ENCODE peak calls at places on chromosome 12, in four cellular contexts. Z, Q, M and P are unnamed samples.

GRCh38 chr12:23855813-23856212 is 93.7 kb downstream of the SOX5 start:
- DNase-seq in Z (no peak), Q (peak), M (no peak), P (no peak)

GRCh38 chr12:97753332-97753731 is 290.7 kb downstream of the RMST start:
- DNase-seq in Z (no peak), Q (no peak), M (no peak), P (no peak)

GRCh38 chr12:120412421-120412820 is 25.5 kb upstream of the COX6A1 start:
- DNase-seq in Z (no peak), Q (no peak), M (no peak), P (no peak)

GRCh38 chr12:83114042-83114441 is 427.3 kb downstream of the TMTC2 start:
- DNase-seq in Z (no peak), Q (no peak), M (no peak), P (no peak)

GRCh38 chr12:92398565-92399309 is 253.1 kb upstream of the BTG1 start:
- DNase-seq in Z (no peak), Q (no peak), M (no peak), P (no peak)

GRCh38 chr12:42590324-42590934 is 883 bp upstream of the PRICKLE1 start:
- DNase-seq in Z (no peak), Q (no peak), M (no peak), P (peak)

GRCh38 chr12:57605308-57606015 is 838 bp downstream of the DTX3 start:
- DNase-seq in Z (no peak), Q (no peak), M (no peak), P (peak)

GRCh38 chr12:124445121-124445718 is 122.2 kb downstream of the NCOR2 start:
- DNase-seq in Z (no peak), Q (no peak), M (no peak), P (no peak)

GRCh38 chr12:120710805-120711296 is 593 bp downstream of the UNC119B start:
- DNase-seq in Z (peak), Q (no peak), M (no peak), P (peak)

GRCh38 chr12:32166510-32166909 is 59.9 kb downstream of the BICD1 start:
- DNase-seq in Z (no peak), Q (no peak), M (no peak), P (no peak)

GRCh38 chr12:79691299-79692248 is 810 bp upstream of the PAWR start:
- DNase-seq in Z (peak), Q (no peak), M (peak), P (peak)

GRCh38 chr12:85373045-85373444 is 93.0 kb downstream of the ALX1 start:
- DNase-seq in Z (no peak), Q (no peak), M (no peak), P (no peak)

GRCh38 chr12:66232258-66232657 is 43.2 kb downstream of the IRAK3 start:
- DNase-seq in Z (no peak), Q (no peak), M (no peak), P (no peak)

GRCh38 chr12:29088611-29089219 is 60.4 kb upstream of the FAR2 start:
- DNase-seq in Z (peak), Q (no peak), M (peak), P (peak)

GRCh38 chr12:109357032-109357431 is 9.3 kb downstream of the MYO1H start:
- DNase-seq in Z (no peak), Q (no peak), M (no peak), P (no peak)

GRCh38 chr12:118501489-118501888 is 125.1 kb downstream of the SUDS3 start:
- DNase-seq in Z (no peak), Q (no peak), M (no peak), P (no peak)

GRCh38 chr12:916712-917445 is 32.6 kb downstream of the RAD52 start:
- DNase-seq in Z (no peak), Q (no peak), M (no peak), P (no peak)

GRCh38 chr12:58575281-58575680 is 345.0 kb downstream of the LRIG3 start:
- DNase-seq in Z (no peak), Q (no peak), M (no peak), P (no peak)

GRCh38 chr12:100646896-100647295 is 73.4 kb downstream of the GAS2L3 start:
- DNase-seq in Z (no peak), Q (no peak), M (no peak), P (no peak)

GRCh38 chr12:59895161-59895785 is 299.4 kb downstream of the SLC16A7 start:
- DNase-seq in Z (no peak), Q (no peak), M (no peak), P (no peak)

GRCh38 chr12:20716037-20716436 is 20.9 kb downstream of the SLCO1C1 start:
- DNase-seq in Z (no peak), Q (no peak), M (no peak), P (no peak)
- TF ChIP-seq JUND in Z (no peak), Q (no peak), M (no peak), P (no peak)

DNA sequence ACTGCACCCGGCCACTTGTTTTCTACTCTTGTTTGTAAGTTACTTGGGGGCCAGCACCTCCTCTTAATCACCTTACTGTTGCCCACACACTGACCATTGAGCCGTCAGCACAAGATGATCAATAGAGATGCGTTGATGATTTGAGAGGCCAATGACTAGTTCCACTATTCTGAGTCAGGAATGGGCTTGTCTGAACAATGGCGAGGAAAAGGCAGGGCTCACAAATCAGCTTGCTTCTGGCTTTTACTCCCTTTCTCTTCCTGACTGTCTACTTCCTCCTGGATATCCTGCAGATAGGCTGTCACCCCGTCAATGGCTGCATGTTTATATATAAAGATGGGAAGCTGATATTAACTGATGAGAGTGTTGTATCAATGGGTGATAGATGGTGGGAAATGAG is 29.1 kb upstream of the HDAC7 start:
- DNase-seq in Z (no peak), Q (no peak), M (no peak), P (no peak)
- TF ChIP-seq JUND in Z (no peak), Q (no peak), M (no peak), P (no peak)

GRCh38 chr12:129109174-129110001 is 256.1 kb downstream of the GLT1D1 start:
- DNase-seq in Z (no peak), Q (no peak), M (no peak), P (no peak)

GRCh38 chr12:129102233-129102632 is 249.0 kb downstream of the GLT1D1 start:
- DNase-seq in Z (no peak), Q (no peak), M (no peak), P (no peak)

GRCh38 chr12:129110575-129110974 is 257.3 kb downstream of the GLT1D1 start:
- DNase-seq in Z (no peak), Q (no peak), M (no peak), P (no peak)

GRCh38 chr12:129101404-129101803 is 248.1 kb downstream of the GLT1D1 start:
- DNase-seq in Z (no peak), Q (no peak), M (no peak), P (no peak)

DNA sequence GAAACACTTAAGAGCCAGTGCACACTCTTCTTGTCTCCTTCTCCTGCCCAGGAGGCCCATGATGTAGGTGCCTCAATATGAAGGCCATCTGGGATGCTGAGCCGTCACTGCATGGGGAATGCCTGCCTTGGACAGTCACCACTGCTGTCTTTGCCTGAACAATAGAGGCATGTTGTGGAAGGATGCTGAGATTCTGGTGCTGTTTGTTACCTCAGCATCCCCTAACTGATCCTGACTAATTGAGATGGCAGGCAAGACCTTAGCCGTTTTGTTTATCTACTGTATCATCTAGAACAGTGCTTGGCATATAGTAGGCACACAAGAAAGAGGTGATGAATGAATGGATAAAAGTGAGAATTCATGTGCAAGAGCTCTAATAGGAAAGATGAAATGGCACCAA is 253.5 kb downstream of the GLT1D1 start:
- DNase-seq in Z (no peak), Q (no peak), M (no peak), P (no peak)
- TF ChIP-seq JUND in Z (no peak), Q (no peak), M (no peak), P (no peak)

DNA sequence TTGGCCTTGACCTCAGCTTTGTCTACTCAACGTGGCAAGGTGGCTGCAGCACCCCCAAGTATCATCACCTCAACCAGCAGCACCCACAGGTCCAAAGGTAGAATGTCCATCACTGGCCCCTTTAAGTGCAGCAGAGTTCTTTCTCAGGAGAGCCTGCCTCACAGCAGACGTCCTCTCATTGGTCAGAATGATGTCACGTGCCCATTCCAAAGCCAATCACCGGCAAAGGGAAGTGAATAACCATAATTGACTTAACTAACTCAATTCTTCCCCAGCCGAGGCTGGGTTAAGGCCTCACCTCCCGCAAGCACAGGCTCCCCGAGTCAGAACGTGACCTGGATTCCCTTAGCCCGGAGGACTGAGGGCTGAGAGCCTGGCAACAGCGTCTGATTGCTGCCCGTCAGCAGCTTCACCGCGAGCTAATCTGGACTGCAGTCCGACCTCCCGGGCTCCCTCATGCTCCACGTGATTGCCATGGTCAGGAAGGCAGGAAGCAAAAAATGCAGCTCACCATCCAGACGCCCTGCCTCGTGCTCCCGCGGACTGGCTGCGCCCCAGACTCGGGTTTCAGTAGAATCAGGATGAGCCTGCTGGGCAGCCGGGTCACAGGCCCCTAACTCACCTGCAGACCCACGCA is 92.1 kb upstream of the FZD10 start:
- DNase-seq in Z (no peak), Q (no peak), M (no peak), P (peak)
- TF ChIP-seq JUND in Z (no peak), Q (no peak), M (no peak), P (no peak)

DNA sequence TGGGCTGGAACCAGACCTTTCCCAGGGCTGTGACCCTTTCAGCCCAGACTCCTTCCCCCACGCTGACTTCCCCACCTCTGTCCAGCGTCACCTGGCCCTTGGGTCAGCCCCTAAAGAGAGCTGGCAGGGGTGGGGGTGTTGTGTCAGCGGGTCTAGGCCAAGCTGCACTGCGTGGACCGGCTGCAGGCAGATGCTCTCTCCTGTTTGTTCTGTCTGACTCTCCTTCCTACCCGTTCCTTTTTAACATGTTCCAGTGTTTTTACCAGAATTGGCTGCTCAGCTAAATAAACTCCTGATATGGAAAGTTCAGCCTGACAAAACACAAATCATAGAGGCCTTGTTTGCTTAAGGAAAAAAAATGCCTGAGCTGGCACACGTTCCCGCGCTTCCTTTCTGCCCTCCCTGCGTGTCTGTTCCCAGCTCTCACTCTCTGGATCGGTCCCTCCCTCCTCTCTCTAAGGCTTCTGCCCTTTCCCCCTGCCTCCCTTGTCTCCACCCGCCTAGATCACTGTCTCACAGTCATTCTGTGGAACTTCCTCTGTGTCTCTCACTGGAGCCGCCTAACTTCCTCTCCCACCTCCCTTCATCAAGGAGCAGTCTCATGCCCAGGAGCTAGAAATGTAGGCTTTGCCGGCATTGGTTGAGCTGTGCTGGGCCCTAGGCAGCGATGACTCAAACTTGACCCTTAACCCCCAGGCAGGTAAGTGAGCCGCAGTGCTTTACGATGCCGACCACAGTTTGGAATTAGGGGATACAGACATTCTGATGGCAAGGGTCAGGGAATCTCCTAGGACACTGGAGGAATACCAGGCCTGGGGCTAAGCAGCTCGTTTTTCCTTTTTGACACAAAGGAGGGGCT is 15.5 kb upstream of the MLXIP start:
- DNase-seq in Z (no peak), Q (no peak), M (peak), P (peak)
- TF ChIP-seq JUND in Z (no peak), Q (no peak), M (peak), P (no peak)

DNA sequence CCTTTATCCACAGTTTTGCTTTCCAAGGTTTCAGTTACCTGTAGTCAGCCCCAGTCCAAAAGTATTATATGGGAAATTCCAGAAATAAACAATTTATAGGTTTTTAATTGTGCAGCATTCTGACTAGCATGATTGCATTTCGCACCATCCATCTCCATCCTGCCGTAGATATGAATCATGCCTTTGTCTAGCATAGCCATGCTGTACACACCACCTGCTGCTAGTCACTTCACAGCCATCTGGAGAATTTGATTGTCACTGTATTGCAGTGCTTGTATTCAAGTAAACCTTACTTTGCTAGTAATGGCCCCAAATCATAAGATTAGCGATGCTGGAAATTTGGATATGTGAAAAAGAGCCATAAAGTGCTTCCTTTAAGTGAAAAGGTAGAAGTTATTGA is 36.0 kb downstream of the MUCL1 start:
- DNase-seq in Z (no peak), Q (no peak), M (no peak), P (no peak)
- TF ChIP-seq JUND in Z (no peak), Q (no peak), M (no peak), P (no peak)